ENCODE peak calls at places on chromosomes 7 and 10, in nine cellular contexts. L is HTR-8/SVneo; P is hippocampal formation; F is RKO; K is fibroblast of the aortic adventitia; Z is HS-5; W is activated naive CD8-positive, alpha-beta T cell treated with anti-CD3 and anti-CD28 coated beads, Interleukin-2, amount 50 U/mL, for 24 hours; R is KBM-7; O is NCI-H460. S is an unnamed sample.

GRCh38 chr10:60845038-60845437 is 66.8 kb downstream of the CDK1 start:
- DNase-seq in F (no peak), P (no peak), Z (no peak), W (no peak), O (no peak), K (no peak), L (no peak), R (no peak), S (no peak)

GRCh38 chr7:149420006-149420405 is 40.9 kb downstream of the ZNF777 start:
- DNase-seq in Z (no peak), R (no peak), W (no peak), K (no peak), P (no peak), L (no peak), O (no peak), F (no peak), S (no peak)

GRCh38 chr10:99768430-99769011 is 13.9 kb upstream of the ABCC2 start:
- DNase-seq in Z (no peak), F (no peak), R (no peak), K (peak; percentile 74), W (no peak), P (no peak), O (no peak), L (no peak), S (no peak)

GRCh38 chr10:59006511-59007306 is 169.7 kb upstream of the PHYHIPL start:
- DNase-seq in L (peak; percentile 25), R (no peak), Z (peak; percentile 64), O (no peak), P (no peak), F (peak; percentile 54), W (no peak), K (peak; percentile 89), S (peak; percentile 63)

GRCh38 chr10:56472978-56473377 is 111.9 kb upstream of the ZWINT start:
- DNase-seq in F (no peak), Z (no peak), R (no peak), K (no peak), W (no peak), L (no peak), P (no peak), O (no peak), S (no peak)

GRCh38 chr7:101362334-101363195 is at the start of gene COL26A1:
- DNase-seq in Z (no peak), K (no peak), F (no peak), O (no peak), P (no peak), L (no peak), W (peak; percentile 24), R (peak; percentile 14), S (peak; percentile 69)

GRCh38 chr10:51422311-51423120 is 276.9 kb downstream of the CSTF2T start:
- DNase-seq in O (peak; percentile 38), P (peak; percentile 9), Z (peak; percentile 29), K (peak; percentile 80), R (peak; percentile 46), F (peak; percentile 40), L (peak; percentile 7), W (peak; percentile 27), S (peak; percentile 26)

GRCh38 chr10:124224331-124225028 is 131.1 kb upstream of the CHST15 start:
- DNase-seq in Z (no peak), K (no peak), W (no peak), O (no peak), L (no peak), P (no peak), F (no peak), R (no peak), S (no peak)

GRCh38 chr7:46626261-46627037 is 705.4 kb upstream of the IGFBP3 start:
- DNase-seq in K (no peak), Z (no peak), O (no peak), P (no peak), L (no peak), F (no peak), W (no peak), R (no peak), S (no peak)

GRCh38 chr7:7212612-7213011 is 30.3 kb downstream of the C1GALT1 start:
- DNase-seq in R (no peak), W (no peak), K (peak; percentile 16), L (no peak), F (no peak), O (no peak), P (no peak), Z (no peak), S (peak; percentile 7)

GRCh38 chr10:79487296-79488194 is 24.8 kb upstream of the EIF5AL1 start:
- DNase-seq in Z (no peak), F (peak; percentile 33), W (peak; percentile 36), O (peak; percentile 38), R (peak; percentile 66), L (peak; percentile 81), K (peak; percentile 78), P (peak; percentile 15), S (peak; percentile 63)

GRCh38 chr10:115606081-115606480 is 512.9 kb downstream of the ATRNL1 start:
- DNase-seq in K (no peak), F (no peak), P (no peak), W (no peak), O (no peak), Z (peak; percentile 18), L (no peak), R (no peak), S (no peak)

GRCh38 chr7:99392659-99393362 is 15.6 kb downstream of the PDAP1 start:
- DNase-seq in K (no peak), O (no peak), L (no peak), W (peak; percentile 76), R (no peak), Z (no peak), F (no peak), P (peak; percentile 32), S (no peak)

GRCh38 chr7:150755473-150756099 is 18.4 kb downstream of the GIMAP5 start:
- DNase-seq in F (peak; percentile 12), Z (no peak), P (no peak), O (no peak), K (no peak), W (peak; percentile 65), R (peak; percentile 71), L (no peak), S (no peak)

GRCh38 chr10:11678074-11678793 is 63.9 kb upstream of the ECHDC3 start:
- DNase-seq in L (no peak), P (no peak), O (no peak), F (no peak), W (peak; percentile 38), K (no peak), Z (peak; percentile 9), R (no peak), S (no peak)

GRCh38 chr10:132942101-132942739 is at the start of gene CFAP46:
- DNase-seq in F (no peak), O (peak; percentile 50), K (peak; percentile 28), P (peak; percentile 34), R (no peak), Z (no peak), L (no peak), W (peak; percentile 44), S (peak; percentile 73)

GRCh38 chr10:70863470-70864160 is 24.8 kb downstream of the PCBD1 start:
- DNase-seq in O (no peak), L (no peak), Z (no peak), P (no peak), K (no peak), F (no peak), R (no peak), W (no peak), S (no peak)

GRCh38 chr7:43612128-43612527 is 29.2 kb downstream of the STK17A start:
- DNase-seq in W (no peak), L (no peak), P (no peak), O (no peak), R (no peak), K (no peak), Z (no peak), F (no peak), S (no peak)

GRCh38 chr7:123352957-123353356 is 153.2 kb upstream of the SLC13A1 start:
- DNase-seq in P (no peak), W (no peak), F (peak; percentile 70), R (no peak), O (no peak), L (no peak), K (peak; percentile 10), Z (peak; percentile 13), S (no peak)

GRCh38 chr7:155881471-155882350 is 69.4 kb upstream of the SHH start:
- DNase-seq in F (no peak), W (no peak), R (no peak), P (no peak), K (no peak), O (no peak), Z (no peak), L (no peak), S (no peak)

GRCh38 chr7:159156436-159157245 is 12.0 kb upstream of the VIPR2 start:
- DNase-seq in K (no peak), R (no peak), P (no peak), W (no peak), O (no peak), L (no peak), Z (no peak), F (no peak), S (no peak)

GRCh38 chr10:108521827-108522503 is 1357.5 kb upstream of the SORCS1 start:
- DNase-seq in K (no peak), O (no peak), W (no peak), L (no peak), F (no peak), P (no peak), Z (no peak), R (no peak), S (no peak)

GRCh38 chr10:77801474-77802238 is 124.9 kb downstream of the DLG5 start:
- DNase-seq in L (no peak), Z (peak; percentile 20), W (peak; percentile 51), K (peak; percentile 12), R (no peak), F (peak; percentile 29), O (no peak), P (no peak), S (no peak)

GRCh38 chr7:92843781-92844180 is 7.4 kb upstream of the CDK6 start:
- DNase-seq in Z (no peak), L (no peak), R (no peak), O (no peak), F (no peak), P (no peak), W (no peak), K (no peak), S (no peak)

GRCh38 chr7:137081694-137082093 is 213.2 kb downstream of the CHRM2 start:
- DNase-seq in P (no peak), K (peak; percentile 100), F (no peak), W (no peak), O (no peak), L (no peak), Z (peak; percentile 37), R (no peak), S (no peak)

GRCh38 chr7:100545636-100546128 is 6.7 kb downstream of the AGFG2 start:
- DNase-seq in P (no peak), L (peak; percentile 65), K (peak; percentile 83), R (no peak), O (peak; percentile 23), W (peak; percentile 68), F (peak; percentile 90), Z (peak; percentile 71), S (peak; percentile 91)

GRCh38 chr7:30594540-30595460 is at the start of gene GARS1:
- DNase-seq in W (peak; percentile 92), L (peak; percentile 82), P (peak; percentile 75), F (peak; percentile 93), K (peak; percentile 90), O (peak; percentile 84), R (peak; percentile 93), Z (peak; percentile 87), S (peak; percentile 75)

GRCh38 chr7:135742371-135742770 is 6.2 kb downstream of the FAM180A start:
- DNase-seq in R (no peak), P (no peak), K (no peak), F (no peak), O (no peak), W (no peak), L (no peak), Z (no peak), S (no peak)

GRCh38 chr7:44318296-44318695 is 7.1 kb downstream of the CAMK2B start:
- DNase-seq in O (no peak), W (no peak), K (no peak), F (no peak), L (no peak), R (no peak), P (no peak), Z (no peak), S (no peak)

GRCh38 chr10:79001082-79001885 is 67.5 kb upstream of the ZMIZ1 start:
- DNase-seq in O (no peak), L (no peak), K (peak; percentile 27), F (peak; percentile 15), Z (no peak), W (no peak), R (peak; percentile 63), P (no peak), S (no peak)

GRCh38 chr10:60140681-60141632 is 234.6 kb upstream of the CCDC6 start:
- DNase-seq in O (peak; percentile 89), P (no peak), R (no peak), L (no peak), K (peak; percentile 22), Z (no peak), W (no peak), F (no peak), S (no peak)

S was measured in A549.